ENCODE peak calls at places on chromosome 7, in nine cellular contexts. G is HTR-8/SVneo; M is stimulated activated CD4-positive, alpha-beta T cell treated with anti-CD3 and anti-CD28 coated beads, TNF-alpha, amount 100 ng/mL, for 1 hour; Y is CD4-positive, alpha-beta memory T cell; I is activated gamma-delta T cell treated with Interleukin-2 at 50 U/mL for 16 hours; C is Ammon's horn; D is sigmoid colon; Q is activated T-cell treated with anti-CD3 and anti-CD28 coated beads, Interleukin-2, amount 50 U/mL, for 72 hours; R is foreskin melanocyte. H is an unnamed sample.

GRCh38 chr7:45080265-45080957 is 8.4 kb downstream of the NACAD start:
- DNase-seq in D (no peak), Q (no peak), G (no peak), M (no peak), Y (no peak), C (no peak), I (peak), R (no peak), H (no peak)

GRCh38 chr7:74503943-74504342 is 50.2 kb downstream of the GTF2IRD1 start:
- DNase-seq in I (no peak), R (no peak), Q (no peak), Y (no peak), D (no peak), M (no peak), G (no peak), C (no peak), H (no peak)

GRCh38 chr7:134182078-134182477 is 54.9 kb downstream of the LRGUK start:
- DNase-seq in C (no peak), D (no peak), M (no peak), Q (no peak), Y (no peak), G (no peak), I (no peak), R (no peak), H (no peak)

GRCh38 chr7:81903115-81903514 is 133.3 kb upstream of the HGF start:
- DNase-seq in C (no peak), D (no peak), Q (no peak), I (no peak), M (no peak), Y (no peak), G (no peak), R (no peak), H (no peak)

GRCh38 chr7:30252885-30253795 is 31.3 kb upstream of the ZNRF2 start:
- DNase-seq in I (no peak), R (peak), M (no peak), G (peak), Y (no peak), C (peak), Q (peak), D (peak), H (no peak)

GRCh38 chr7:94557211-94557610 is 47.6 kb downstream of the CASD1 start:
- DNase-seq in R (no peak), D (no peak), G (no peak), I (no peak), M (no peak), Y (no peak), Q (no peak), C (no peak), H (no peak)

GRCh38 chr7:147990837-147991236 is 599.7 kb upstream of the C7orf33 start:
- DNase-seq in R (no peak), D (no peak), G (no peak), Q (no peak), I (no peak), M (no peak), Y (no peak), C (no peak), H (no peak)

GRCh38 chr7:18287482-18287881 is 208.1 kb upstream of the HDAC9 start:
- DNase-seq in I (no peak), Y (no peak), D (no peak), Q (no peak), M (no peak), C (no peak), G (no peak), R (no peak), H (peak)

GRCh38 chr7:156021476-156021875 is 209.2 kb upstream of the SHH start:
- DNase-seq in G (no peak), M (no peak), Y (no peak), R (no peak), Q (no peak), D (no peak), I (no peak), C (no peak), H (no peak)

GRCh38 chr7:14521183-14521582 is 381.4 kb downstream of the DGKB start:
- DNase-seq in D (no peak), I (no peak), Q (no peak), C (no peak), R (no peak), M (no peak), Y (no peak), G (no peak), H (no peak)

GRCh38 chr7:923108-924041 is 31.1 kb downstream of the ADAP1 start:
- DNase-seq in R (peak), Y (peak), D (peak), I (peak), G (peak), C (peak), Q (peak), M (peak), H (peak)

GRCh38 chr7:150978136-150978789 is at the start of gene KCNH2:
- DNase-seq in Q (no peak), G (peak), M (no peak), I (no peak), C (peak), R (no peak), D (peak), Y (peak), H (peak)

GRCh38 chr7:42097756-42098155 is 139.3 kb downstream of the GLI3 start:
- DNase-seq in R (peak), M (no peak), C (no peak), Y (no peak), Q (no peak), G (no peak), D (no peak), I (no peak), H (no peak)

GRCh38 chr7:38398725-38399321 is 125.4 kb upstream of the TARP start:
- DNase-seq in G (peak), M (no peak), R (no peak), C (peak), Q (peak), I (peak), D (no peak), Y (peak), H (peak)

GRCh38 chr7:47882635-47883034 is 65.6 kb downstream of the PKD1L1 start:
- DNase-seq in D (no peak), Y (no peak), R (no peak), M (no peak), G (no peak), Q (no peak), C (no peak), I (no peak), H (no peak)

GRCh38 chr7:28088032-28088431 is 92.6 kb downstream of the JAZF1 start:
- DNase-seq in I (no peak), M (no peak), D (no peak), G (no peak), C (no peak), R (no peak), Q (no peak), Y (no peak), H (no peak)

GRCh38 chr7:117157121-117157870 is 165.6 kb downstream of the WNT2 start:
- DNase-seq in Q (no peak), D (no peak), G (peak), R (peak), C (peak), Y (no peak), I (no peak), M (no peak), H (peak)

GRCh38 chr7:1427064-1427657 is 32.1 kb downstream of the MICALL2 start:
- DNase-seq in I (no peak), C (no peak), Y (no peak), Q (no peak), M (no peak), G (no peak), D (no peak), R (no peak), H (no peak)

GRCh38 chr7:5422324-5423271 is 1.0 kb downstream of the TNRC18 start:
- DNase-seq in M (no peak), I (no peak), Y (peak), Q (peak), R (peak), G (no peak), C (no peak), D (no peak), H (no peak)

GRCh38 chr7:131226116-131226562 is 101.5 kb upstream of the MKLN1 start:
- DNase-seq in D (no peak), M (no peak), C (no peak), Y (no peak), G (no peak), I (no peak), Q (no peak), R (no peak), H (no peak)

GRCh38 chr7:108875139-108875538 is 305.5 kb downstream of the DNAJB9 start:
- DNase-seq in D (no peak), M (no peak), C (no peak), I (no peak), Q (peak), R (peak), Y (no peak), G (no peak), H (peak)

GRCh38 chr7:149454006-149454405 is 6.9 kb downstream of the ZNF777 start:
- DNase-seq in Q (no peak), R (no peak), I (no peak), D (no peak), M (no peak), C (no peak), Y (no peak), G (no peak), H (no peak)

GRCh38 chr7:32175099-32175498 is 104.9 kb upstream of the PDE1C start:
- DNase-seq in Q (no peak), Y (no peak), C (no peak), R (no peak), M (no peak), G (no peak), D (no peak), I (no peak), H (no peak)

GRCh38 chr7:73892003-73892975 is 31.3 kb downstream of the TMEM270 start:
- DNase-seq in D (no peak), M (no peak), I (no peak), G (no peak), Y (no peak), C (no peak), R (no peak), Q (no peak), H (peak)

GRCh38 chr7:45192546-45193177 is 35.1 kb downstream of the RAMP3 start:
- DNase-seq in I (no peak), Q (no peak), M (no peak), R (no peak), G (no peak), C (no peak), Y (no peak), D (no peak), H (no peak)

GRCh38 chr7:52233248-52233647 is 802.2 kb upstream of the POM121L12 start:
- DNase-seq in R (no peak), C (no peak), D (no peak), G (no peak), Q (no peak), M (no peak), I (no peak), Y (no peak), H (no peak)

GRCh38 chr7:15007507-15007906 is 105.0 kb upstream of the DGKB start:
- DNase-seq in I (no peak), Y (no peak), M (no peak), G (no peak), C (no peak), R (no peak), D (no peak), Q (no peak), H (peak)

GRCh38 chr7:47516985-47517590 is 64.8 kb downstream of the TNS3 start:
- DNase-seq in Y (no peak), I (no peak), R (no peak), Q (no peak), M (no peak), C (no peak), D (no peak), G (no peak), H (no peak)